ENCODE peak calls at places on chromosomes 7 and 10, in five cellular contexts. M, G, J, I and E are unnamed samples.

GRCh38 chr7:48188776-48189520 is 17.7 kb downstream of the ABCA13 start:
- DNase-seq in M (no peak), G (no peak), J (no peak), I (no peak), E (no peak)

GRCh38 chr10:132725202-132725601 is 60.7 kb downstream of the NKX6-2 start:
- DNase-seq in M (no peak), G (no peak), J (no peak), I (no peak), E (no peak)

GRCh38 chr7:71208881-71209280 is 76.9 kb downstream of the GALNT17 start:
- DNase-seq in M (no peak), G (no peak), J (no peak), I (no peak), E (no peak)

GRCh38 chr7:116630932-116631449 is 41.0 kb upstream of the MET start:
- DNase-seq in M (no peak), G (peak), J (no peak), I (no peak), E (peak)

GRCh38 chr10:31602541-31603244 is 283.7 kb downstream of the ZEB1 start:
- DNase-seq in M (peak), G (peak), J (no peak), I (peak), E (no peak)

GRCh38 chr7:137345799-137346449 is 2.4 kb upstream of the PTN start:
- DNase-seq in M (no peak), G (no peak), J (no peak), I (no peak), E (no peak)

GRCh38 chr7:32108651-32109050 is 38.4 kb upstream of the PDE1C start:
- DNase-seq in M (no peak), G (no peak), J (no peak), I (no peak), E (no peak)

GRCh38 chr7:82164813-82165212 is 278.8 kb downstream of the CACNA2D1 start:
- DNase-seq in M (peak), G (no peak), J (no peak), I (no peak), E (no peak)

GRCh38 chr7:1412322-1413261 is 46.7 kb downstream of the MICALL2 start:
- DNase-seq in M (peak), G (peak), J (peak), I (peak), E (peak)

GRCh38 chr7:20206104-20206896 is 10.9 kb downstream of the MACC1 start:
- DNase-seq in M (no peak), G (no peak), J (no peak), I (no peak), E (no peak)

GRCh38 chr10:71083457-71083975 is 128.9 kb upstream of the UNC5B start:
- DNase-seq in M (no peak), G (no peak), J (no peak), I (no peak), E (no peak)

GRCh38 chr7:66758964-66759628 is 18.6 kb downstream of the RABGEF1 start:
- DNase-seq in M (no peak), G (no peak), J (no peak), I (no peak), E (no peak)

GRCh38 chr10:784377-784758 is 94.9 kb upstream of the DIP2C start:
- DNase-seq in M (peak), G (peak), J (no peak), I (no peak), E (no peak)

GRCh38 chr10:5910323-5911100 is 20.5 kb downstream of the FBH1 start:
- DNase-seq in M (no peak), G (no peak), J (no peak), I (no peak), E (no peak)

GRCh38 chr10:67602268-67602950 is 93.6 kb downstream of the CTNNA3 start:
- DNase-seq in M (no peak), G (no peak), J (no peak), I (no peak), E (no peak)

GRCh38 chr10:62811159-62811875 is 4.8 kb downstream of the EGR2 start:
- DNase-seq in M (no peak), G (no peak), J (no peak), I (no peak), E (no peak)

GRCh38 chr7:22864301-22864700 is 41.7 kb upstream of the TOMM7 start:
- DNase-seq in M (no peak), G (no peak), J (no peak), I (no peak), E (peak)

GRCh38 chr10:13414855-13415254 is 66.8 kb upstream of the SEPHS1 start:
- DNase-seq in M (no peak), G (no peak), J (no peak), I (peak), E (peak)

GRCh38 chr10:69337312-69338132 is 59.2 kb downstream of the HK1 start:
- DNase-seq in M (peak), G (no peak), J (no peak), I (no peak), E (no peak)

GRCh38 chr10:79028056-79028430 is 40.7 kb upstream of the ZMIZ1 start:
- DNase-seq in M (no peak), G (peak), J (no peak), I (no peak), E (no peak)

GRCh38 chr7:10083766-10084165 is 889.9 kb upstream of the PHF14 start:
- DNase-seq in M (no peak), G (no peak), J (no peak), I (no peak), E (no peak)

GRCh38 chr7:153473189-153473588 is 579.0 kb upstream of the DPP6 start:
- DNase-seq in M (no peak), G (no peak), J (no peak), I (no peak), E (no peak)

GRCh38 chr7:136325021-136325420 is 347.9 kb upstream of the MTPN start:
- DNase-seq in M (no peak), G (no peak), J (no peak), I (no peak), E (no peak)

GRCh38 chr7:71746004-71746403 is 614.1 kb downstream of the GALNT17 start:
- DNase-seq in M (no peak), G (no peak), J (no peak), I (no peak), E (no peak)

GRCh38 chr10:22230331-22230833 is 12.6 kb upstream of the EBLN1 start:
- DNase-seq in M (peak), G (peak), J (peak), I (peak), E (peak)

GRCh38 chr7:45242698-45243097 is 85.1 kb downstream of the RAMP3 start:
- DNase-seq in M (no peak), G (no peak), J (no peak), I (no peak), E (no peak)

GRCh38 chr10:58373446-58373834 is 11.8 kb upstream of the TFAM start:
- DNase-seq in M (no peak), G (no peak), J (no peak), I (no peak), E (no peak)

GRCh38 chr7:2010101-2010500 is 222.6 kb downstream of the MAD1L1 start:
- DNase-seq in M (no peak), G (no peak), J (no peak), I (no peak), E (no peak)

GRCh38 chr10:101843032-101843991 is at the start of gene KCNIP2:
- DNase-seq in M (peak), G (peak), J (peak), I (peak), E (peak)

GRCh38 chr10:113895018-113895417 is 40.6 kb downstream of the NHLRC2 start:
- DNase-seq in M (no peak), G (no peak), J (no peak), I (no peak), E (no peak)

GRCh38 chr10:48215148-48215982 is 59.1 kb downstream of the FRMPD2 start:
- DNase-seq in M (peak), G (peak), J (peak), I (peak), E (peak)

GRCh38 chr10:127919418-127920191 is 12.7 kb downstream of the PTPRE start:
- DNase-seq in M (no peak), G (no peak), J (no peak), I (no peak), E (peak)

GRCh38 chr10:101226506-101226887 is 2.8 kb downstream of the LBX1 start:
- DNase-seq in M (no peak), G (no peak), J (no peak), I (no peak), E (no peak)

GRCh38 chr10:127892743-127893142 is at the start of gene CLRN3:
- DNase-seq in M (no peak), G (no peak), J (no peak), I (no peak), E (no peak)

GRCh38 chr7:155842496-155843265 is 30.4 kb upstream of the SHH start:
- DNase-seq in M (no peak), G (no peak), J (no peak), I (no peak), E (no peak)

GRCh38 chr10:94206176-94206575 is 156.6 kb downstream of the NOC3L start:
- DNase-seq in M (no peak), G (no peak), J (no peak), I (no peak), E (no peak)